ENCODE peak calls at places on chromosome 11, in six cellular contexts. J is neuronal stem cell, X is IMR-90, B is H9, Z is mesendoderm, M is H1. K is an unnamed sample.

GRCh38 chr11:17730137-17730536 is 4.4 kb upstream of the KCNC1 start:
- DNase-seq in J (no peak), Z (no peak), M (no peak), B (no peak), X (no peak), K (no peak)

GRCh38 chr11:19987243-19987870 is 172.9 kb downstream of the DBX1 start:
- DNase-seq in J (no peak), B (no peak), M (no peak), Z (peak), X (no peak), K (no peak)

GRCh38 chr11:124442847-124443246 is 2.6 kb downstream of the OR8B8 start:
- DNase-seq in Z (no peak), J (no peak), B (no peak), M (no peak), X (no peak), K (no peak)

GRCh38 chr11:25734592-25735211 is 597.2 kb upstream of the ANO3 start:
- DNase-seq in B (no peak), J (peak), M (no peak), Z (peak), X (peak), K (peak)

GRCh38 chr11:117931331-117931950 is 2.2 kb upstream of the TMPRSS13 start:
- DNase-seq in X (no peak), J (no peak), M (no peak), B (no peak), Z (no peak), K (no peak)

GRCh38 chr11:75073459-75074190 is 23.1 kb downstream of the OR2AT4 start:
- DNase-seq in Z (peak), J (no peak), B (peak), X (no peak), M (no peak), K (no peak)

GRCh38 chr11:93740031-93740801 is 1.1 kb downstream of the TAF1D start:
- DNase-seq in Z (peak), X (peak), J (no peak), B (no peak), M (no peak), K (no peak)

GRCh38 chr11:8581300-8581699 is 12.7 kb downstream of the STK33 start:
- DNase-seq in B (no peak), J (no peak), M (no peak), Z (peak), X (peak), K (peak)

GRCh38 chr11:60985991-60986915 is 14.8 kb downstream of the CD6 start:
- DNase-seq in X (peak), M (no peak), Z (no peak), J (no peak), B (no peak), K (no peak)

GRCh38 chr11:15937601-15938361 is 418.6 kb downstream of the SOX6 start:
- DNase-seq in B (peak), X (peak), Z (peak), M (peak), J (no peak), K (no peak)

GRCh38 chr11:113286509-113287497 is 27.6 kb upstream of the TTC12 start:
- DNase-seq in J (no peak), X (no peak), M (peak), Z (no peak), B (no peak), K (peak)

GRCh38 chr11:43735931-43736330 is 55.4 kb downstream of the HSD17B12 start:
- DNase-seq in J (no peak), X (peak), B (no peak), Z (no peak), M (no peak), K (no peak)

GRCh38 chr11:33692013-33692504 is 8.6 kb downstream of the C11orf91 start:
- DNase-seq in M (no peak), J (no peak), Z (peak), X (peak), B (no peak), K (peak)

GRCh38 chr11:77842451-77843121 is 21.6 kb downstream of the AAMDC start:
- DNase-seq in J (no peak), Z (no peak), X (peak), M (no peak), B (no peak), K (peak)

GRCh38 chr11:124174001-124174400 is 9.1 kb upstream of the OR10D3 start:
- DNase-seq in Z (peak), B (peak), M (no peak), X (peak), J (peak), K (peak)

GRCh38 chr11:133834399-133835257 is 10.7 kb downstream of the SPATA19 start:
- DNase-seq in J (no peak), X (no peak), B (no peak), M (peak), Z (no peak), K (no peak)

GRCh38 chr11:134558258-134558835 is 146.3 kb upstream of the B3GAT1 start:
- DNase-seq in J (no peak), X (no peak), M (peak), B (no peak), Z (no peak), K (no peak)

GRCh38 chr11:2130881-2131352 is 8.3 kb downstream of the IGF2 start:
- DNase-seq in J (no peak), Z (no peak), B (no peak), M (peak), X (no peak), K (no peak)

GRCh38 chr11:34745209-34745608 is 124.3 kb downstream of the EHF start:
- DNase-seq in Z (no peak), B (no peak), M (no peak), J (no peak), X (no peak), K (no peak)

GRCh38 chr11:86172894-86173293 is 71.7 kb upstream of the EED start:
- DNase-seq in M (no peak), B (no peak), Z (peak), J (no peak), X (peak), K (peak)
- H2BK15ac ChIP-seq in M (no peak), B (no peak), Z (no peak), J (no peak), X (peak), K (no peak)

GRCh38 chr11:28090052-28090749 is 17.8 kb downstream of the KIF18A start:
- DNase-seq in J (no peak), Z (no peak), X (peak), M (no peak), B (no peak), K (peak)
- H3K9ac ChIP-seq in J (no peak), Z (no peak), X (peak), M (no peak), B (no peak), K (no peak)

DNA sequence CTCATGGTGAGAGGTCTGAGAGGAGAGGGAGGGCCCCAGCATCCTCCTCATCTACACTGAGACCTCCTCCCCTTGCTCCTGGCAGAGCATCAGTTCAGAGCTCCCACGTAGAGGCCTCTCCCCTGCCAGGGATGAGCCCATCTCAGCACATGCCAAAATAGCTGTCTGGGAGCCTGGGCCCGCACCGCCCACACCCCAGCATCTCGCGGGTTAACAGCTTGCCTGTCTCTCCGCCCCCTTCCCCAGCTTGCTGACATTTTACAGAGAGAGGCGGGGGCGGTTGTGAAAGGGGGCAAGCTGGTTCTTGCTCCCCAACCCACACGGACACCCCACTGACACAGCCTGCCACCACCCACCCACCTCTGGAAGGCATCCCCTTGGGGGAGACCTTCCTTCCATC is 6.4 kb downstream of the DGKZ start:
- DNase-seq in B (no peak), Z (no peak), M (no peak), J (no peak), X (peak), K (no peak)
- H3K4ac ChIP-seq in B (no peak), Z (no peak), M (no peak), J (no peak), X (no peak), K (no peak)

DNA sequence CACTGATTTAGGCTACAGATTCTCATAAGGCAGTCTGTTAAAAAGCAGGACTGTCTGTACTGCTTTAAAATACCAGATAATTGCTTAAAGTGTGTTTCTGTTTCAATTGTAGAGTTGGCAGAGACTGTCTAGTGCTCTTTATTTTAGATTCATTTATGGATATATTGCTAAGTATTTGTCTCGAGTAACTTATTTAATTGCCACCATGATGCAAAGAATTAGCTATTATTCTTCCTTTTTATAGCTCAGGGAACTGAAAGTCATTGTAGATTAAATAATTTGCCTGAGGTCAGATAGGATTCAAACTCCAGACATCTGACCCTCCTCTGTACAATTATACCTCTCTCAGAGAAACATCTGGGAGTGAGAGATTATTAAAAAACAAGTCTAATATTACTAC is 19.5 kb upstream of the RAG2 start:
- DNase-seq in Z (no peak), M (no peak), J (no peak), X (no peak), B (no peak), K (no peak)
- H2BK15ac ChIP-seq in Z (no peak), M (no peak), J (no peak), X (no peak), B (no peak), K (no peak)

DNA sequence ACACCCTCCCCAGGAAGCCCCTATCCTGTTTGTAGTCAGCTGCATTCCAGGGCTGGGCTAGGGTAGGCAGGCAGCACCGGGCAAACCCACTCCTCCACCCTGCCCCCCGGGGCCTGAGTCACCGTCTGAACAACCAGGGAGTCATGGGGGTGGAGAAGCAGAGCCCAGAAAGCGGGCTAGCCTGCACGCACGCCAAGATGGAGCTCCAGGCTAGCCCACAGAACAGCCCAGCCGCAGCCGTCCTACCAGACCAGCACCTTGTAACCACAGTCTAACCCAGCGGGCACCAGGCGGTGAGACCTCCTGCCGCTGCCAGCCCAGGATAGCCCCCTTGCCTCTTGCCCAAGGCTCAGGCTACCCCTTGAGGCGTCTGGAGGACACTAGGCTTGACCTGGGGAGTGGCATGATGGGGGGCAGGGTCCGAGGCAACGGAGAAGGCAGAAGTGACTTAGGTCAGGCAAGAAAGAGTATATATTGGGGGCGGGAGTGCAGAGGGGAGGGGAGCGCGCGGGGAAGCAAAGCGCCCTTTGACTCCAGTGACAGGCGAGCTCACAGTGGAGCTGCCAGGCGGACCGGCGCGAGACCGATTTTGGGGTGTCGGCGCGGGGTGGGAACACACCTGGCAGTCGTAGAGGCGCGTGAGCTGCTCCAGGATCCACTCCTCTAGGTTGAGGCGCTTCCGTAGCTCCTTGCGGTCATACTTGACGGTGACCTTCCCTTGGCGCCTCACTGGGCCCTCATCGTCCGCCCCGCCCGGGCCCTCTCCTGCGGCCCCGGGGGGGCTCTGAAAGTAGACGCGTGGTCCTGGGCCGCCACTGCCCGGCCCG is 733 bp downstream of the PPP1R14B start:
- DNase-seq in J (no peak), M (no peak), B (no peak), X (peak), Z (peak), K (peak)
- H3K9ac ChIP-seq in J (peak), M (peak), B (peak), X (peak), Z (peak), K (peak)

DNA sequence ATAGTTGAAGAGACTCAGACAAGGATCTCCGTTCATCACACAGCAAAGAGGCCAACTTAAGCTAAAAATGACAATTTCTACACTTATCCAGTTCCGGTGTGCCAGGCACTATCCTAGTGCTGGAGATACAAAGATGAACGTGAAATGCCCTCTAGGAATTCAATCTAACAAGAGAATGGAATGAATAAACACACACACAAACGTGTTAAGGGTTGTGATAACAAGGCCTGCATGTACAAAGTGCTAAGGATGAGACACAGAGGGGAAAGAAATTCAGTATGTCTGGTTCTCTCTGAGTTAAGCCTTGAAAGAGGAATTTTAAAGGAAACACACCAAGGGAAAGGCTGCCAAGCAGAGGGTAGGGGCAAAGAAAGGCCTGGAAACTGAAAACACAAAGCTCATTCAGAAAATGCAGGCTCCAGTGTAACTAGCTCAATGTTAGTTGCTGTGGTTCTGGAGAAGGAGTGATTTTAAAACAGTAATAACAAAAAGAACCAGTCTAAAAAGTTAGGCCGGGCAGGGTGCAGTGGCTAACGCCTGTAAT is 4.2 kb downstream of the CHKA start:
- DNase-seq in B (no peak), J (no peak), Z (no peak), X (no peak), M (no peak), K (no peak)
- H3K4ac ChIP-seq in B (no peak), J (no peak), Z (no peak), X (no peak), M (no peak), K (no peak)

K was measured in mesenchymal stem cell.